ENCODE peak calls at places on chromosomes 16 and 17, in seven cellular contexts. One of them, this sample, is unnamed.

GRCh38 chr17:17732892-17733670 is 51.8 kb downstream of the RAI1 start:
- DNase-seq in stomach: peak
- DNase-seq in A549: no peak
- DNase-seq in IMR-90: peak
- DNase-seq in transverse colon: no peak
- DNase-seq in heart left ventricle: no peak
- DNase-seq in GM12892: no peak
- DNase-seq in this sample: no peak

GRCh38 chr16:49631521-49632041 is 224.3 kb downstream of the ZNF423 start:
- DNase-seq in stomach: no peak
- DNase-seq in IMR-90: peak
- DNase-seq in GM12892: no peak
- DNase-seq in transverse colon: no peak
- DNase-seq in A549: no peak
- DNase-seq in heart left ventricle: no peak
- DNase-seq in this sample: no peak

GRCh38 chr16:85707528-85708095 is 18.9 kb upstream of the GINS2 start:
- DNase-seq in IMR-90: no peak
- DNase-seq in transverse colon: peak
- DNase-seq in heart left ventricle: no peak
- DNase-seq in stomach: no peak
- DNase-seq in A549: no peak
- DNase-seq in GM12892: no peak
- DNase-seq in this sample: no peak

GRCh38 chr16:11791144-11791828 is 5.8 kb downstream of the ZC3H7A start:
- DNase-seq in GM12892: no peak
- DNase-seq in IMR-90: no peak
- DNase-seq in transverse colon: no peak
- DNase-seq in heart left ventricle: no peak
- DNase-seq in A549: no peak
- DNase-seq in stomach: no peak
- DNase-seq in this sample: no peak

GRCh38 chr16:17723735-17724134 is 253.0 kb upstream of the XYLT1 start:
- DNase-seq in stomach: no peak
- DNase-seq in IMR-90: peak
- DNase-seq in GM12892: no peak
- DNase-seq in transverse colon: no peak
- DNase-seq in heart left ventricle: no peak
- DNase-seq in A549: no peak
- DNase-seq in this sample: no peak

GRCh38 chr16:88798772-88799455 is 4.7 kb upstream of the CDT1 start:
- DNase-seq in IMR-90: no peak
- DNase-seq in stomach: no peak
- DNase-seq in transverse colon: no peak
- DNase-seq in A549: no peak
- DNase-seq in heart left ventricle: no peak
- DNase-seq in GM12892: no peak
- DNase-seq in this sample: peak

GRCh38 chr16:23754594-23755483 is at the start of gene CHP2:
- DNase-seq in GM12892: no peak
- DNase-seq in A549: no peak
- DNase-seq in stomach: no peak
- DNase-seq in heart left ventricle: peak
- DNase-seq in transverse colon: peak
- DNase-seq in IMR-90: no peak
- DNase-seq in this sample: no peak

GRCh38 chr16:27446721-27447120 is 44.7 kb downstream of the IL21R start:
- DNase-seq in A549: no peak
- DNase-seq in transverse colon: peak
- DNase-seq in IMR-90: no peak
- DNase-seq in GM12892: peak
- DNase-seq in heart left ventricle: no peak
- DNase-seq in stomach: no peak
- DNase-seq in this sample: no peak

GRCh38 chr16:71460246-71460645 is 1.8 kb downstream of the ZNF23 start:
- DNase-seq in heart left ventricle: no peak
- DNase-seq in GM12892: no peak
- DNase-seq in stomach: no peak
- DNase-seq in IMR-90: peak
- DNase-seq in transverse colon: no peak
- DNase-seq in A549: no peak
- DNase-seq in this sample: no peak

GRCh38 chr17:57632294-57632693 is 112.8 kb downstream of the CCDC182 start:
- DNase-seq in A549: no peak
- DNase-seq in transverse colon: no peak
- DNase-seq in GM12892: no peak
- DNase-seq in stomach: no peak
- DNase-seq in IMR-90: no peak
- DNase-seq in heart left ventricle: no peak
- DNase-seq in this sample: no peak

GRCh38 chr16:69918241-69918640 is 32.9 kb upstream of the CLEC18A start:
- DNase-seq in A549: no peak
- DNase-seq in heart left ventricle: no peak
- DNase-seq in GM12892: no peak
- DNase-seq in transverse colon: no peak
- DNase-seq in IMR-90: peak
- DNase-seq in stomach: no peak
- DNase-seq in this sample: no peak

GRCh38 chr16:31009120-31009519 is 1.3 kb downstream of the STX1B start:
- DNase-seq in heart left ventricle: no peak
- DNase-seq in transverse colon: no peak
- DNase-seq in GM12892: no peak
- DNase-seq in A549: no peak
- DNase-seq in IMR-90: no peak
- DNase-seq in stomach: no peak
- DNase-seq in this sample: no peak

GRCh38 chr16:66204761-66205160 is 161.7 kb upstream of the CDH5 start:
- DNase-seq in A549: no peak
- DNase-seq in stomach: no peak
- DNase-seq in IMR-90: no peak
- DNase-seq in transverse colon: no peak
- DNase-seq in GM12892: no peak
- DNase-seq in heart left ventricle: no peak
- DNase-seq in this sample: no peak

GRCh38 chr16:70430667-70431536 is 8.0 kb downstream of the ST3GAL2 start:
- DNase-seq in transverse colon: peak
- DNase-seq in IMR-90: peak
- DNase-seq in GM12892: no peak
- DNase-seq in A549: no peak
- DNase-seq in heart left ventricle: peak
- DNase-seq in stomach: no peak
- DNase-seq in this sample: peak

GRCh38 chr17:3722716-3723115 is 987 bp upstream of the HASPIN start:
- DNase-seq in A549: no peak
- DNase-seq in GM12892: no peak
- DNase-seq in stomach: no peak
- DNase-seq in heart left ventricle: no peak
- DNase-seq in transverse colon: no peak
- DNase-seq in IMR-90: peak
- DNase-seq in this sample: no peak

GRCh38 chr16:84730406-84731106 is 30.8 kb downstream of the USP10 start:
- DNase-seq in A549: peak
- DNase-seq in stomach: peak
- DNase-seq in heart left ventricle: peak
- DNase-seq in IMR-90: peak
- DNase-seq in transverse colon: peak
- DNase-seq in GM12892: no peak
- DNase-seq in this sample: peak

GRCh38 chr17:557371-557770 is 157.3 kb downstream of the VPS53 start:
- DNase-seq in A549: no peak
- DNase-seq in stomach: no peak
- DNase-seq in heart left ventricle: no peak
- DNase-seq in GM12892: no peak
- DNase-seq in transverse colon: no peak
- DNase-seq in IMR-90: peak
- DNase-seq in this sample: no peak

GRCh38 chr17:12979826-12980500 is 37.9 kb downstream of the ELAC2 start:
- DNase-seq in stomach: no peak
- DNase-seq in IMR-90: peak
- DNase-seq in GM12892: no peak
- DNase-seq in transverse colon: no peak
- DNase-seq in heart left ventricle: no peak
- DNase-seq in A549: no peak
- DNase-seq in this sample: no peak

GRCh38 chr17:81527591-81528383 is at the start of gene FSCN2:
- DNase-seq in transverse colon: no peak
- DNase-seq in IMR-90: no peak
- DNase-seq in GM12892: no peak
- DNase-seq in heart left ventricle: no peak
- DNase-seq in stomach: peak
- DNase-seq in A549: no peak
- DNase-seq in this sample: no peak

DNA sequence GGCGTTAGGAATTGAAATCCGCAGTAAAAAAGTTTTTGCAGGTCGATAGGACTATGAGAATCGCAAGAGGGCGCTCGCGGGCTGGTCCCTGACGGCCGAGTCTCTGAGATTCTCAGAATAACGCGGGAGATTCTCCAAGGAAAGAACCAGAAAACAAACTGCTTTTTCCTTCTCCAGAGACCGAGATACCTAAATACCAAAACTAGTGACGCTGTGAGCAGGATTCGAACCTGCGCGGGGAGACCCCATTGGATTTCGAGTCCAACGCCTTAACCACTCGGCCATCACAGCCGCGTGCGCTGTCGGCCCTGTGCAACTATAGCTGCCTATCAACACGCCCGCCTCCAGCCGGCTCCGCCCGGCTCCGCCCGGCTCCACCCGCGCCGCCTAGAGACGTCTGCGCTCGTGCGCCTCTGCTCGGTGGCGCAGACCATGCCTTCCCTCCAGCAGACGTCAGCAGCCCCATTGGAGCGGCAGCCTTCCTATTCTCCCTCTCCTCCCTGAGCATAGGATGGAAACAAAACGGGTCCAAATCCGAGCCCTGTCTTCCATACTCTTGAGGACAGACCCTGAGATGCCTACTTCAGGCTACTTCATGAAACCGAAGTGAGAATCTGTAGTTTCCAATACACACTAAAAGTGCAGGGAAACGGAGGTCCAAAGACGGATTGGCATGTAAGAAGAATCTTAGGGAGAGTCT is 13.4 kb downstream of the PER1 start:
- DNase-seq in stomach: peak
- DNase-seq in IMR-90: peak
- DNase-seq in GM12892: peak
- DNase-seq in heart left ventricle: peak
- DNase-seq in transverse colon: peak
- DNase-seq in A549: peak
- DNase-seq in this sample: peak
- TF ChIP-seq POLR2A in stomach: no peak
- TF ChIP-seq POLR2A in IMR-90: peak
- TF ChIP-seq POLR2A in GM12892: peak
- TF ChIP-seq POLR2A in heart left ventricle: no peak
- TF ChIP-seq POLR2A in transverse colon: peak
- TF ChIP-seq POLR2A in A549: peak
- TF ChIP-seq POLR2A in this sample: peak

GRCh38 chr16:1194665-1195392 is 30.2 kb downstream of the TPSG1 start:
- DNase-seq in GM12892: no peak
- DNase-seq in A549: no peak
- DNase-seq in IMR-90: no peak
- DNase-seq in heart left ventricle: no peak
- DNase-seq in transverse colon: no peak
- DNase-seq in stomach: no peak
- DNase-seq in this sample: no peak
- TF ChIP-seq POLR2A in GM12892: no peak
- TF ChIP-seq POLR2A in A549: no peak
- TF ChIP-seq POLR2A in IMR-90: no peak
- TF ChIP-seq POLR2A in heart left ventricle: no peak
- TF ChIP-seq POLR2A in transverse colon: no peak
- TF ChIP-seq POLR2A in stomach: no peak
- TF ChIP-seq POLR2A in this sample: no peak

GRCh38 chr17:80416260-80416939 is 1.4 kb downstream of the ENDOV start:
- DNase-seq in IMR-90: no peak
- DNase-seq in heart left ventricle: no peak
- DNase-seq in transverse colon: no peak
- DNase-seq in A549: no peak
- DNase-seq in stomach: no peak
- DNase-seq in GM12892: no peak
- DNase-seq in this sample: no peak

GRCh38 chr17:80414508-80414802 is 512 bp upstream of the ENDOV start:
- DNase-seq in IMR-90: no peak
- DNase-seq in transverse colon: no peak
- DNase-seq in heart left ventricle: no peak
- DNase-seq in GM12892: no peak
- DNase-seq in stomach: no peak
- DNase-seq in A549: no peak
- DNase-seq in this sample: peak

GRCh38 chr17:80413771-80414507 is 1.0 kb upstream of the ENDOV start:
- DNase-seq in transverse colon: no peak
- DNase-seq in GM12892: no peak
- DNase-seq in IMR-90: no peak
- DNase-seq in heart left ventricle: no peak
- DNase-seq in stomach: no peak
- DNase-seq in A549: no peak
- DNase-seq in this sample: no peak

GRCh38 chr17:80415626-80416042 is 667 bp downstream of the ENDOV start:
- DNase-seq in heart left ventricle: no peak
- DNase-seq in stomach: no peak
- DNase-seq in IMR-90: no peak
- DNase-seq in transverse colon: no peak
- DNase-seq in GM12892: no peak
- DNase-seq in A549: no peak
- DNase-seq in this sample: no peak

GRCh38 chr17:80414803-80415625 is at the start of gene ENDOV:
- DNase-seq in heart left ventricle: peak
- DNase-seq in stomach: peak
- DNase-seq in GM12892: peak
- DNase-seq in transverse colon: peak
- DNase-seq in A549: peak
- DNase-seq in IMR-90: peak
- DNase-seq in this sample: peak
- TF ChIP-seq POLR2A in heart left ventricle: no peak
- TF ChIP-seq POLR2A in stomach: no peak
- TF ChIP-seq POLR2A in GM12892: peak
- TF ChIP-seq POLR2A in transverse colon: peak
- TF ChIP-seq POLR2A in A549: peak
- TF ChIP-seq POLR2A in IMR-90: peak
- TF ChIP-seq POLR2A in this sample: peak

DNA sequence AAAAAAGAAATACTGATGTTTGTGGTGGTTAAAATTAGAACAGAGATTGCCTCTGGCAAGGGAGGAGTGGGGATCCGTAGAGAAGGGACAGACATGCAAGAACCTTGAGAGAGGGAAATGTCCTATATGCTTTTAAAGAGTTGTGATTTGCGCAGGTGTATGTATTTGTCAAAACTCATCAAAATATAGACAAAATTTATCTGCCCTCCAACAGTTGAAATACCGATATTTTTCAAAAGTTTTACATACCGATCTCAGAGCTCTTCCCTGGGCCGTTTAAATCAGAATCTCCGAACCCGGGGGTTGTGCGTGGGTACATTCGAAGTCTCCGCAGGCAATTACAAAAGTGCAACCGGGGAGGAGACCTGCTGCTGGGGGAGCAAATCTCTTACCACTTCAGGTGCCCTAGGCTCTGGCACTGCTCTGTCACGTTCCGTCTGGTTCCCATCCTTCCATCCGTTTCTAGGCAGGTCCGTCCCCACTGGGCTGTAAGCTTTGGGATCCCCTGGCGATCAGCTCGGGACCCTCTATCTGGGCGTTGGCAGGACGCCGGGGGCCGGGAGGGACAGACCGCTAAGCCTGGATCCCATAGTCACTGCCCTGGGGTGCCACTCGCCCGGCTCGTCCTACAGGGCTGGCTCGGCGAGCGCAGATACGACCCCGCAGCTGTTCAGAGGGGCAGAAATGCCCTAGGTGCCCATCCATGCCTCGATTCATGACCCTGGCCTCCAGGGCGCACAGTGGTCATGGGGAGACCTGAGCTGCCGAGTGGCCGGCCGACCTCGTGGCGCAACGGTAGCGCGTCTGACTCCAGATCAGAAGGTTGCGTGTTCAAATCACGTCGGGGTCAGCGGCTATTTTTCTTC is 4.2 kb downstream of the BORCS6 start:
- DNase-seq in stomach: peak
- DNase-seq in GM12892: no peak
- DNase-seq in A549: peak
- DNase-seq in IMR-90: peak
- DNase-seq in transverse colon: peak
- DNase-seq in heart left ventricle: peak
- DNase-seq in this sample: peak
- TF ChIP-seq POLR2A in stomach: no peak
- TF ChIP-seq POLR2A in GM12892: peak
- TF ChIP-seq POLR2A in A549: no peak
- TF ChIP-seq POLR2A in IMR-90: no peak
- TF ChIP-seq POLR2A in transverse colon: peak
- TF ChIP-seq POLR2A in heart left ventricle: no peak
- TF ChIP-seq POLR2A in this sample: no peak

This sample was measured in erythroblast.